ENCODE peak calls at places on chromosomes 4 and X, in ten cellular contexts. S, R, K, I, V, U, O, M, C and A are unnamed samples.
A peak's percentile ranks its signal among the peaks of the same experiment; 100 is the strongest.

GRCh38 chr4:182325848-182326255 is 82.7 kb downstream of the TENM3 start:
- DNase-seq in U (no peak), O (no peak), R (no peak), C (no peak), I (no peak), V (no peak), K (no peak), M (no peak), S (no peak), A (no peak)

GRCh38 chr4:138773321-138773720 is 242.3 kb upstream of the NOCT start:
- DNase-seq in S (no peak), M (no peak), K (no peak), O (no peak), C (no peak), R (no peak), U (no peak), I (no peak), V (no peak), A (no peak)

GRCh38 chr4:69689530-69690111 is 36.6 kb upstream of the UGT2A1 start:
- DNase-seq in R (peak; percentile 45), V (peak; percentile 5), S (no peak), M (no peak), O (no peak), I (no peak), C (peak; percentile 16), U (peak; percentile 33), K (no peak), A (no peak)

GRCh38 chrX:40224658-40225057 is 126.9 kb upstream of the BCOR start:
- DNase-seq in R (no peak), U (no peak), C (no peak), V (no peak), M (no peak), S (no peak), K (no peak), I (no peak), O (no peak), A (no peak)

GRCh38 chr4:140176735-140177134 is 22.8 kb upstream of the MAML3 start:
- DNase-seq in R (peak; percentile 17), O (no peak), S (no peak), V (no peak), U (peak; percentile 13), K (no peak), I (no peak), M (no peak), C (no peak), A (no peak)

GRCh38 chr4:126756050-126756809 is 876.5 kb upstream of the INTU start:
- DNase-seq in C (no peak), R (no peak), O (no peak), M (no peak), U (no peak), K (no peak), S (no peak), I (no peak), V (no peak), A (no peak)

GRCh38 chr4:91032725-91033445 is 905.7 kb downstream of the CCSER1 start:
- DNase-seq in V (no peak), R (no peak), U (no peak), O (no peak), I (no peak), M (no peak), S (no peak), K (no peak), C (no peak), A (no peak)

GRCh38 chrX:107712231-107713204 is 63.1 kb downstream of the TSC22D3 start:
- DNase-seq in I (no peak), K (no peak), S (no peak), M (no peak), R (no peak), C (no peak), U (no peak), V (no peak), O (no peak), A (no peak)

GRCh38 chr4:121070696-121071639 is 1.4 kb downstream of the NDNF start:
- DNase-seq in O (no peak), C (peak; percentile 16), R (no peak), M (no peak), V (peak; percentile 9), I (no peak), S (peak; percentile 11), K (no peak), U (peak; percentile 44), A (no peak)

GRCh38 chrX:110563276-110563675 is 204.6 kb downstream of the RTL9 start:
- DNase-seq in V (no peak), K (no peak), O (no peak), U (no peak), R (no peak), C (no peak), S (no peak), I (no peak), M (peak; percentile 48), A (peak; percentile 36)

GRCh38 chr4:169617306-169617705 is 3.1 kb upstream of the CLCN3 start:
- DNase-seq in V (no peak), M (no peak), U (no peak), S (no peak), I (no peak), K (no peak), C (no peak), O (no peak), R (no peak), A (no peak)

GRCh38 chrX:69237228-69237627 is 72.0 kb upstream of the PJA1 start:
- DNase-seq in S (no peak), O (no peak), R (no peak), M (no peak), U (no peak), I (no peak), C (no peak), K (no peak), V (no peak), A (no peak)

GRCh38 chr4:98092833-98093439 is 50.3 kb downstream of the STPG2 start:
- DNase-seq in S (no peak), C (no peak), V (no peak), U (no peak), M (peak; percentile 1), I (no peak), O (no peak), K (no peak), R (peak; percentile 32), A (no peak)

GRCh38 chrX:12383196-12383595 is 244.9 kb downstream of the FRMPD4 start:
- DNase-seq in O (no peak), V (no peak), R (peak; percentile 5), C (no peak), U (no peak), K (no peak), M (no peak), S (no peak), I (no peak), A (no peak)

GRCh38 chr4:3783691-3784306 is 17.6 kb downstream of the ADRA2C start:
- DNase-seq in K (no peak), O (no peak), R (no peak), M (no peak), S (no peak), U (no peak), C (no peak), V (no peak), I (no peak), A (no peak)

GRCh38 chrX:119150163-119151135 is 22.8 kb upstream of the KIAA1210 start:
- DNase-seq in M (no peak), U (no peak), V (no peak), O (no peak), R (no peak), I (no peak), S (peak; percentile 7), C (no peak), K (no peak), A (no peak)

GRCh38 chr4:46549125-46549524 is 159.2 kb upstream of the GABRA2 start:
- DNase-seq in C (no peak), K (no peak), U (no peak), I (no peak), V (no peak), O (no peak), R (no peak), M (no peak), S (no peak), A (no peak)

GRCh38 chr4:97496298-97496873 is 646.9 kb downstream of the STPG2 start:
- DNase-seq in O (no peak), V (no peak), K (no peak), M (no peak), C (no peak), I (no peak), U (peak; percentile 7), S (no peak), R (no peak), A (no peak)

GRCh38 chr4:30295652-30296051 is 424.5 kb upstream of the PCDH7 start:
- DNase-seq in C (no peak), O (no peak), V (no peak), K (no peak), R (no peak), M (no peak), U (peak; percentile 7), S (no peak), I (no peak), A (no peak)

GRCh38 chr4:135249006-135249405 is 1047.4 kb upstream of the PABPC4L start:
- DNase-seq in U (no peak), C (no peak), K (no peak), I (no peak), R (no peak), O (no peak), V (no peak), M (no peak), S (no peak), A (no peak)

GRCh38 chr4:139763205-139763604 is 97.6 kb downstream of the MGST2 start:
- DNase-seq in M (no peak), S (no peak), R (no peak), I (no peak), C (no peak), K (no peak), V (no peak), O (no peak), U (no peak), A (no peak)

GRCh38 chrX:146602246-146602645 is 207.3 kb upstream of the CXorf51B start:
- DNase-seq in R (no peak), O (no peak), C (no peak), M (no peak), U (peak; percentile 55), V (no peak), I (no peak), K (no peak), S (no peak), A (no peak)

GRCh38 chrX:130772313-130773140 is 130.5 kb downstream of the ENOX2 start:
- DNase-seq in K (no peak), I (no peak), U (peak; percentile 79), S (no peak), R (no peak), O (no peak), V (no peak), C (no peak), M (peak; percentile 38), A (peak; percentile 36)

GRCh38 chrX:16612257-16612987 is 37.5 kb upstream of the S100G start:
- DNase-seq in M (no peak), U (no peak), V (no peak), I (no peak), O (no peak), S (no peak), C (no peak), R (no peak), K (no peak), A (no peak)

GRCh38 chrX:68429216-68429615 is 4.1 kb downstream of the OPHN1 start:
- DNase-seq in K (no peak), I (no peak), C (no peak), V (no peak), U (peak; percentile 18), O (no peak), S (no peak), M (no peak), R (no peak), A (no peak)

GRCh38 chr4:39151120-39151713 is 31.1 kb upstream of the WDR19 start:
- DNase-seq in R (peak; percentile 67), M (peak; percentile 10), I (no peak), V (no peak), U (no peak), C (no peak), S (no peak), K (no peak), O (no peak), A (no peak)

GRCh38 chr4:185108669-185109068 is 34.4 kb upstream of the SLC25A4 start:
- DNase-seq in I (no peak), M (no peak), R (no peak), K (no peak), O (no peak), C (no peak), U (no peak), S (no peak), V (no peak), A (no peak)

GRCh38 chr4:188554413-188554812 is 415.2 kb downstream of the TRIML1 start:
- DNase-seq in M (no peak), O (no peak), C (no peak), V (no peak), S (no peak), K (no peak), I (no peak), R (no peak), U (no peak), A (no peak)